ENCODE peak calls at places on chromosomes 5 and 9, in eight cellular contexts. A is stimulated activated CD8-positive, alpha-beta memory T cell treated with anti-CD3 and anti-CD28 coated beads, Interleukin-4, amount 100 ng/mL, for 24 hours; L is Daoy; B is neural crest cell; W is left cardiac atrium; U is heart left ventricle; H is RPMI8226; P is KG1. X is an unnamed sample.

GRCh38 chr5:125685771-125686170 is 737.4 kb upstream of the GRAMD2B start:
- DNase-seq in A (no peak), L (no peak), B (no peak), W (no peak), U (no peak), H (no peak), P (no peak), X (no peak)

GRCh38 chr5:159412284-159413046 is 82.2 kb upstream of the IL12B start:
- DNase-seq in A (peak), L (peak), B (no peak), W (no peak), U (no peak), H (peak), P (peak), X (peak)

GRCh38 chr9:29208670-29209069 is 1635.4 kb upstream of the C9orf72 start:
- DNase-seq in A (no peak), L (no peak), B (no peak), W (no peak), U (no peak), H (no peak), P (no peak), X (no peak)

GRCh38 chr9:91301161-91301560 is 60.6 kb downstream of the AUH start:
- DNase-seq in A (no peak), L (no peak), B (no peak), W (no peak), U (no peak), H (no peak), P (no peak), X (no peak)

GRCh38 chr9:16213781-16214515 is 656.5 kb downstream of the BNC2 start:
- DNase-seq in A (no peak), L (peak), B (no peak), W (peak), U (peak), H (no peak), P (no peak), X (no peak)

GRCh38 chr9:98614941-98615340 is 93.8 kb downstream of the GABBR2 start:
- DNase-seq in A (no peak), L (no peak), B (no peak), W (no peak), U (no peak), H (no peak), P (no peak), X (no peak)

GRCh38 chr9:129490583-129491485 is 130.1 kb downstream of the C9orf50 start:
- DNase-seq in A (no peak), L (no peak), B (no peak), W (peak), U (peak), H (no peak), P (no peak), X (no peak)

GRCh38 chr9:121718063-121718462 is 66.6 kb downstream of the DAB2IP start:
- DNase-seq in A (no peak), L (no peak), B (no peak), W (no peak), U (no peak), H (no peak), P (no peak), X (no peak)

GRCh38 chr5:164153469-164154172 is 648.2 kb downstream of the MAT2B start:
- DNase-seq in A (no peak), L (no peak), B (no peak), W (no peak), U (no peak), H (no peak), P (no peak), X (no peak)

GRCh38 chr9:106613250-106613737 is 249.7 kb upstream of the ZNF462 start:
- DNase-seq in A (no peak), L (no peak), B (no peak), W (no peak), U (peak), H (peak), P (no peak), X (no peak)

GRCh38 chr5:149938791-149939358 is 5.7 kb downstream of the PDE6A start:
- DNase-seq in A (no peak), L (peak), B (no peak), W (no peak), U (no peak), H (no peak), P (no peak), X (peak)

GRCh38 chr9:129052592-129052991 is 16.2 kb downstream of the MIGA2 start:
- DNase-seq in A (no peak), L (no peak), B (no peak), W (peak), U (peak), H (no peak), P (no peak), X (no peak)

GRCh38 chr5:177477701-177478477 is 4.5 kb upstream of the DBN1 start:
- DNase-seq in A (no peak), L (no peak), B (no peak), W (no peak), U (no peak), H (no peak), P (no peak), X (no peak)

GRCh38 chr5:168885324-168886120 is 306.4 kb upstream of the PANK3 start:
- DNase-seq in A (no peak), L (no peak), B (peak), W (peak), U (peak), H (no peak), P (no peak), X (no peak)

GRCh38 chr9:35599763-35600604 is 5.1 kb upstream of the TESK1 start:
- DNase-seq in A (no peak), L (no peak), B (no peak), W (no peak), U (no peak), H (peak), P (no peak), X (no peak)

GRCh38 chr5:113034182-113034773 is 57.7 kb downstream of the DCP2 start:
- DNase-seq in A (no peak), L (peak), B (no peak), W (peak), U (no peak), H (no peak), P (no peak), X (no peak)

GRCh38 chr5:59829389-59829788 is 64.1 kb downstream of the PDE4D start:
- DNase-seq in A (no peak), L (peak), B (no peak), W (no peak), U (peak), H (no peak), P (no peak), X (no peak)

GRCh38 chr9:136018257-136019031 is 57.3 kb upstream of the UBAC1 start:
- DNase-seq in A (no peak), L (no peak), B (no peak), W (no peak), U (no peak), H (no peak), P (no peak), X (no peak)

GRCh38 chr9:35112257-35113020 is 3.2 kb downstream of the ATOSB start:
- DNase-seq in A (no peak), L (peak), B (no peak), W (peak), U (no peak), H (no peak), P (no peak), X (no peak)

GRCh38 chr5:126014691-126015090 is 408.5 kb upstream of the GRAMD2B start:
- DNase-seq in A (no peak), L (no peak), B (no peak), W (no peak), U (no peak), H (no peak), P (no peak), X (no peak)

GRCh38 chr9:113910036-113910639 is 34.0 kb downstream of the ZNF618 start:
- DNase-seq in A (no peak), L (no peak), B (no peak), W (no peak), U (no peak), H (no peak), P (no peak), X (no peak)

GRCh38 chr5:171438753-171439152 is 19.3 kb downstream of the FGF18 start:
- DNase-seq in A (no peak), L (no peak), B (no peak), W (no peak), U (no peak), H (no peak), P (no peak), X (no peak)

GRCh38 chr9:128153117-128153946 is 4.1 kb downstream of the LCN2 start:
- DNase-seq in A (no peak), L (no peak), B (no peak), W (peak), U (no peak), H (no peak), P (no peak), X (no peak)

GRCh38 chr9:106420511-106420944 is 442.4 kb upstream of the ZNF462 start:
- DNase-seq in A (no peak), L (peak), B (no peak), W (no peak), U (no peak), H (no peak), P (peak), X (no peak)

GRCh38 chr5:78467744-78468357 is 107.4 kb downstream of the SCAMP1 start:
- DNase-seq in A (no peak), L (peak), B (no peak), W (no peak), U (no peak), H (peak), P (peak), X (peak)

GRCh38 chr9:123929177-123929869 is 603 bp downstream of the DENND1A start:
- DNase-seq in A (no peak), L (no peak), B (no peak), W (no peak), U (no peak), H (peak), P (no peak), X (no peak)

GRCh38 chr5:74376187-74376586 is 264.3 kb downstream of the ENC1 start:
- DNase-seq in A (no peak), L (no peak), B (no peak), W (no peak), U (no peak), H (no peak), P (no peak), X (no peak)